ENCODE peak calls at places on chromosomes 6 and 20, in five cellular contexts. E is H1, A is HepG2, Q is HCT116, I is suprapubic skin. U is an unnamed sample.

GRCh38 chr6:29831776-29832175 is 4.2 kb downstream of the HLA-G start:
- DNase-seq in E (no peak), A (no peak), Q (no peak), I (no peak), U (peak; percentile 56)

GRCh38 chr6:116217069-116217468 is 36.8 kb downstream of the TSPYL4 start:
- DNase-seq in E (no peak), A (peak; percentile 56), Q (peak; percentile 24), I (no peak), U (no peak)

GRCh38 chr6:45741437-45742166 is 274.1 kb downstream of the CLIC5 start:
- DNase-seq in E (no peak), A (no peak), Q (no peak), I (no peak), U (no peak)

GRCh38 chr6:75210885-75211739 is 5.3 kb upstream of the COL12A1 start:
- DNase-seq in E (no peak), A (peak; percentile 37), Q (no peak), I (no peak), U (peak; percentile 64)

GRCh38 chr20:16351415-16351814 is 221.8 kb downstream of the KIF16B start:
- DNase-seq in E (no peak), A (no peak), Q (no peak), I (no peak), U (no peak)

GRCh38 chr20:40949346-40949745 is 79.3 kb upstream of the TOP1 start:
- DNase-seq in E (no peak), A (no peak), Q (no peak), I (no peak), U (no peak)

GRCh38 chr6:161094904-161095440 is 103.4 kb downstream of the MAP3K4 start:
- DNase-seq in E (no peak), A (no peak), Q (no peak), I (no peak), U (no peak)

GRCh38 chr6:168061269-168062210 is 17.5 kb downstream of the FRMD1 start:
- DNase-seq in E (no peak), A (no peak), Q (no peak), I (no peak), U (no peak)

GRCh38 chr20:60101201-60101893 is 143.1 kb downstream of the CDH26 start:
- DNase-seq in E (no peak), A (no peak), Q (no peak), I (no peak), U (no peak)

GRCh38 chr6:73121421-73121993 is 103.8 kb downstream of the KHDC1L start:
- DNase-seq in E (no peak), A (no peak), Q (no peak), I (no peak), U (no peak)

GRCh38 chr20:56607061-56607704 is 21.9 kb upstream of the TFAP2C start:
- DNase-seq in E (no peak), A (no peak), Q (no peak), I (no peak), U (no peak)

GRCh38 chr20:14478126-14478525 is 140.7 kb upstream of the FLRT3 start:
- DNase-seq in E (no peak), A (no peak), Q (no peak), I (no peak), U (no peak)

GRCh38 chr6:79750806-79751205 is 119.7 kb downstream of the SH3BGRL2 start:
- DNase-seq in E (no peak), A (no peak), Q (no peak), I (no peak), U (peak; percentile 45)

GRCh38 chr6:28543671-28544131 is 18.0 kb downstream of the GPX5 start:
- DNase-seq in E (no peak), A (no peak), Q (no peak), I (no peak), U (no peak)

GRCh38 chr6:28545955-28546354 is 20.3 kb downstream of the GPX5 start:
- DNase-seq in E (no peak), A (no peak), Q (no peak), I (no peak), U (no peak)

GRCh38 chr6:28541996-28542395 is 16.3 kb downstream of the GPX5 start:
- DNase-seq in E (no peak), A (no peak), Q (no peak), I (no peak), U (no peak)

GRCh38 chr6:28544211-28544610 is 18.5 kb downstream of the GPX5 start:
- DNase-seq in E (no peak), A (no peak), Q (no peak), I (no peak), U (no peak)

GRCh38 chr6:28542440-28543293 is 17.0 kb downstream of the GPX5 start:
- DNase-seq in E (peak; percentile 94), A (peak; percentile 80), Q (peak; percentile 90), I (no peak), U (peak; percentile 77)
- TF ChIP-seq POLR2AphosphoS5 in E (no peak), A (no peak), Q (no peak), I (no peak), U (no peak)

GRCh38 chr20:64069614-64070243 is 6.7 kb downstream of the TCEA2 start:
- DNase-seq in E (no peak), A (peak; percentile 62), Q (no peak), I (no peak), U (no peak)
- TF ChIP-seq POLR2AphosphoS5 in E (no peak), A (no peak), Q (no peak), I (no peak), U (no peak)

DNA sequence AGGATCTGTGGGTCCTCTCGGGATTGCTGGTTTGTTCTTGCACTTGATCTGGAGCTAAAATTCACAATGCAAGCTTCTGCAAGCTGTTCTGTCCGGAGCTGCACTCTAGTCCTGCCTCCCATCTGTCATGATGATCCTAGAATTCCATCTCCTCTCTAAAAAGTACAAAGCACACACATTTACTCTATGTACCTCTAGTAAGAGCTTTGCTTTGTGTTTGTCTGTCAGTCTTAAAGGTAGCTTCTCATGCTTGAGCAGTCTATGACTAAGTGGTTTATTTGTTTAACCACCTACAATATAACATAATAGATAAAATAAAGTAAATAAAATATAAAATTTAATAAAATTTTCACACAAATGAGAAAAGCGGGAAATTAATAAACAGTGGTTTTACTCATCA is 46.0 kb upstream of the PKIB start:
- DNase-seq in E (no peak), A (no peak), Q (no peak), I (no peak), U (no peak)
- TF ChIP-seq POLR2AphosphoS5 in E (no peak), A (no peak), Q (no peak), I (no peak), U (no peak)

DNA sequence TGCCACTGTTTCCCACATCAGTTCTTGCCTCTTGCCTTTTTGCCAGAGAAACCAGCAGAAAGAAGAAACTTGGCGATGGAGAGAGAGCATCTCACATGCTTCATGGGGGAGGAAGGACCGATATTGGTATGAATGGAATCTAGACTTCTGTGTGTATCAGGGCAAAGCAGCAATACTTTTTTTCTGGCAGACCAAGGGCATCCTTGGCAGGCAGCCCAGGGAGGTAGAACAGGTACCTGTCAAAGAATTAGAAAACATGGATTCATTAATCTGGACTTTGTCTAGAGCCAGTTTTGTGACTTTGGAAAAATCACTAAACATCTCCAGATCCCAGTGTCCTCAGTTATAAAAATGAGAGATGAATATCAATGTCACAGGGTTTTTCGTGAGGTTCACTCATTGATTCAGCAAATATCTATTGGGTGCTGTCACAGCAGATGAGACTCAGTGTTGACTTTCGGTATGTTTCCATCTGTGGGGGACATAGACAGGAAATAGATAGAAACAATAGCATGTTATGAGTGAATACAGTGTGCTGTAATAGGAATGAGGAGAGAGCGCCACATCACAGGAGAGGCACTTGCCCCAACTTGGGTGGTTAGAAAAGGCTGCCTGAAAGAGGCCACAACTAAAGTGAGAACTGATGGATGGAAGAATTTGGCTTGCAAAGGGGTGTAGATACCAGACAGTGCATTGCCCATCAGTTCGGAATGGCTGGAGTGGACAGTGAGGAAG is 114.1 kb downstream of the CD83 start:
- DNase-seq in E (no peak), A (no peak), Q (no peak), I (no peak), U (no peak)
- TF ChIP-seq POLR2AphosphoS5 in E (no peak), A (no peak), Q (no peak), I (no peak), U (no peak)

DNA sequence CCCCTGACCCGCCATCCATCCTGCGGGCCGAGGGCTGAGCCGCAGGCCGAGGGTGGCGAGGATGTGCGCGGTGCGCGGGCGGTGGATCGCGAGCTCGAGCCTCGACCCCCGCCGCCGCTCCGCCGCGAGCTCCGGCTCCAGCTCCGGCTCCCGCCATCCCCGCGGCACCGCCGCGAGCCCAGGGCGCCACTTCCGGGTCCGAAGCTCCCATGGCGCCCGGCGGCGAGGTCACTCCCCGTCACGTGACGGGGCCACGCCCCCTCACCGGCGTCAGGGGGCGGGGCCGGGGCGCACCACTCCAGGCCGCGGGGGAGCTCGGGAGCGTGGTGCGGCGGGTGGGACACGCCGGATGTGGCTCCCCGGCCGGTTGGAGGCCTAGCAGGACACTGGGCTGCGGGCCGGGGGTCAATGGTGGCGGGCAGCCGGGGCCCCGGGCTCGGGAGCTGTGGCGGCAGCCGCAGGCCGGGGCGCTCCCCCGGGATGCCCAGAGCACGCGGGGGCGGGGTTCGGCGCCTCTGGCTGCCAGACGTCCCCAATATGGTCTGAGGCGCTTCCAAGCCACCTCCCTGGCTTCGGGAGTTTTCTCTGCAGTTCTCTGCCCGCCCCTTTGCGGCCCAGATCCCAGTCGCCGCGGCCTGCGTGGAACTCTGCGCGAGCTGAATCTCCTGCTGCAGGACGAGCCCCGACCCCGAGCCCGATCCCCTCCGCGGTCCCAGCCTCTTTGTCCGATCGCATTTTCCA is at the start of gene MTCH1:
- DNase-seq in E (peak; percentile 53), A (peak; percentile 81), Q (peak; percentile 67), I (peak; percentile 94), U (no peak)
- TF ChIP-seq POLR2AphosphoS5 in E (peak; percentile 67), A (peak; percentile 72), Q (peak; percentile 91), I (peak; percentile 45), U (peak; percentile 84)

GRCh38 chr6:142692942-142693341 is 252.0 kb downstream of the HIVEP2 start:
- DNase-seq in E (peak; percentile 25), A (peak; percentile 62), Q (peak; percentile 41), I (peak; percentile 86), U (peak; percentile 52)
- TF ChIP-seq POLR2AphosphoS5 in E (no peak), A (no peak), Q (no peak), I (no peak), U (no peak)

GRCh38 chr6:3592371-3592941 is 135.6 kb upstream of the SLC22A23 start:
- DNase-seq in E (no peak), A (peak; percentile 52), Q (peak; percentile 24), I (no peak), U (no peak)
- TF ChIP-seq POLR2AphosphoS5 in E (no peak), A (no peak), Q (no peak), I (peak; percentile 93), U (no peak)

GRCh38 chr6:131948692-131949614 is 2.2 kb downstream of the CCN2 start:
- DNase-seq in E (no peak), A (peak; percentile 67), Q (no peak), I (no peak), U (no peak)
- TF ChIP-seq POLR2AphosphoS5 in E (peak; percentile 95), A (peak; percentile 81), Q (no peak), I (no peak), U (no peak)

GRCh38 chr20:49862607-49863200 is 50.1 kb downstream of the SLC9A8 start:
- DNase-seq in E (no peak), A (no peak), Q (no peak), I (no peak), U (no peak)
- TF ChIP-seq POLR2AphosphoS5 in E (no peak), A (no peak), Q (no peak), I (no peak), U (no peak)